ENCODE peak calls at places on chromosomes 5 and 9, in eight cellular contexts. K is cardiac fibroblast; S is psoas muscle; O is B cell; Y is AG10803; D is astrocyte of the cerebellum; T is CD4-positive, alpha-beta T cell; X is uterus. E is an unnamed sample.

GRCh38 chr5:118989816-118990215 is 1.5 kb upstream of the DTWD2 start:
- DNase-seq in K (no peak), S (no peak), O (no peak), Y (no peak), D (no peak), T (no peak), X (no peak), E (no peak)

GRCh38 chr9:3508531-3509374 is 17.0 kb downstream of the RFX3 start:
- DNase-seq in K (peak; percentile 12), S (no peak), O (no peak), Y (no peak), D (no peak), T (no peak), X (no peak), E (no peak)

GRCh38 chr5:41151562-41151961 is 61.8 kb downstream of the C6 start:
- DNase-seq in K (no peak), S (no peak), O (no peak), Y (no peak), D (no peak), T (no peak), X (peak; percentile 30), E (no peak)

GRCh38 chr5:19655587-19655986 is 332.4 kb downstream of the CDH18 start:
- DNase-seq in K (no peak), S (no peak), O (no peak), Y (no peak), D (no peak), T (no peak), X (no peak), E (no peak)

GRCh38 chr9:120711354-120711753 is 2.9 kb downstream of the MEGF9 start:
- DNase-seq in K (no peak), S (no peak), O (no peak), Y (no peak), D (no peak), T (no peak), X (no peak), E (no peak)

GRCh38 chr5:75964008-75964407 is 119.2 kb upstream of the SV2C start:
- DNase-seq in K (no peak), S (no peak), O (no peak), Y (no peak), D (no peak), T (no peak), X (no peak), E (no peak)

GRCh38 chr5:122408592-122409219 is 96.7 kb downstream of the SNCAIP start:
- DNase-seq in K (no peak), S (no peak), O (no peak), Y (peak; percentile 22), D (peak; percentile 28), T (no peak), X (no peak), E (no peak)

GRCh38 chr9:82410891-82411290 is 422.3 kb downstream of the SPATA31D1 start:
- DNase-seq in K (no peak), S (no peak), O (no peak), Y (no peak), D (no peak), T (no peak), X (no peak), E (no peak)

GRCh38 chr9:87675466-87675865 is 50.5 kb upstream of the CTSL start:
- DNase-seq in K (no peak), S (no peak), O (no peak), Y (no peak), D (no peak), T (no peak), X (no peak), E (no peak)

GRCh38 chr9:88583901-88584596 is 49.1 kb downstream of the NXNL2 start:
- DNase-seq in K (peak; percentile 60), S (no peak), O (no peak), Y (peak; percentile 75), D (no peak), T (no peak), X (no peak), E (no peak)

GRCh38 chr9:133406480-133407307 is 11.1 kb downstream of the REXO4 start:
- DNase-seq in K (peak; percentile 82), S (peak; percentile 85), O (peak; percentile 74), Y (peak; percentile 67), D (peak; percentile 49), T (peak; percentile 74), X (peak; percentile 62), E (peak; percentile 58)

GRCh38 chr9:90972057-90972456 is 170.4 kb downstream of the SYK start:
- DNase-seq in K (no peak), S (no peak), O (no peak), Y (no peak), D (no peak), T (no peak), X (no peak), E (no peak)

GRCh38 chr5:148841519-148841918 is 15.1 kb downstream of the ADRB2 start:
- DNase-seq in K (no peak), S (no peak), O (no peak), Y (no peak), D (no peak), T (no peak), X (no peak), E (no peak)

GRCh38 chr5:34789021-34789531 is 49.9 kb upstream of the TTC23L start:
- DNase-seq in K (peak; percentile 53), S (no peak), O (no peak), Y (peak; percentile 89), D (peak; percentile 72), T (no peak), X (peak; percentile 45), E (no peak)

GRCh38 chr5:87231037-87231808 is 36.5 kb upstream of the RASA1 start:
- DNase-seq in K (peak; percentile 45), S (no peak), O (no peak), Y (peak; percentile 14), D (no peak), T (no peak), X (no peak), E (no peak)

GRCh38 chr5:180313677-180314076 is 21.8 kb upstream of the MAPK9 start:
- DNase-seq in K (no peak), S (no peak), O (no peak), Y (no peak), D (no peak), T (peak; percentile 16), X (no peak), E (no peak)

GRCh38 chr5:73506459-73506955 is 8.3 kb downstream of the BTF3 start:
- DNase-seq in K (no peak), S (no peak), O (no peak), Y (no peak), D (no peak), T (no peak), X (no peak), E (no peak)

GRCh38 chr9:124558777-124559470 is 51.7 kb upstream of the NR5A1 start:
- DNase-seq in K (no peak), S (no peak), O (no peak), Y (no peak), D (no peak), T (no peak), X (no peak), E (no peak)

GRCh38 chr5:172534229-172535169 is 80.2 kb upstream of the SH3PXD2B start:
- DNase-seq in K (no peak), S (no peak), O (no peak), Y (no peak), D (no peak), T (no peak), X (no peak), E (no peak)

GRCh38 chr5:181261320-181262085 is 560 bp upstream of the TRIM52 start:
- DNase-seq in K (peak; percentile 78), S (peak; percentile 84), O (peak; percentile 84), Y (peak; percentile 71), D (no peak), T (peak; percentile 71), X (peak; percentile 63), E (peak; percentile 52)

DNA sequence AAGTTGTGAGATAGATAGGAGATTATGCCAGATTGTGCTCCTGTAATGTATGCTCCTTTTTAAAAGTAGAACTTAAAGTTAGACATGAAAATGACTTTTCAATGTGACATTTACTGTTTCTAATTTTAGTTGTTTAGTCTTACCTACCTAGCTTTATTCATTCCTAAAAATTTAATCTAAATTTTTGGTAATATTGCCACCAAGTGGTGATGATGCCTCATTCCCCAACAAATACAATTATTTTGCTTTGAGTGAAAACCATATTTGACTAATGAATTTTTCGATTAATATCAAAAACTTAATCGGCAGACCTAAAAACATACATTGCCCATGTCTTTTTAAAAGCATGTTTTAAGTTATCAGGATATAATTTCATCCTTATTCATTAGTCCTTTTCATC is 25.6 kb downstream of the PPWD1 start:
- DNase-seq in K (peak; percentile 11), S (no peak), O (no peak), Y (no peak), D (no peak), T (no peak), X (no peak), E (no peak)
- TF ChIP-seq CTCF in K (peak; percentile 14), S (no peak), O (no peak), Y (peak; percentile 18), D (no peak), T (no peak), X (no peak), E (no peak)

DNA sequence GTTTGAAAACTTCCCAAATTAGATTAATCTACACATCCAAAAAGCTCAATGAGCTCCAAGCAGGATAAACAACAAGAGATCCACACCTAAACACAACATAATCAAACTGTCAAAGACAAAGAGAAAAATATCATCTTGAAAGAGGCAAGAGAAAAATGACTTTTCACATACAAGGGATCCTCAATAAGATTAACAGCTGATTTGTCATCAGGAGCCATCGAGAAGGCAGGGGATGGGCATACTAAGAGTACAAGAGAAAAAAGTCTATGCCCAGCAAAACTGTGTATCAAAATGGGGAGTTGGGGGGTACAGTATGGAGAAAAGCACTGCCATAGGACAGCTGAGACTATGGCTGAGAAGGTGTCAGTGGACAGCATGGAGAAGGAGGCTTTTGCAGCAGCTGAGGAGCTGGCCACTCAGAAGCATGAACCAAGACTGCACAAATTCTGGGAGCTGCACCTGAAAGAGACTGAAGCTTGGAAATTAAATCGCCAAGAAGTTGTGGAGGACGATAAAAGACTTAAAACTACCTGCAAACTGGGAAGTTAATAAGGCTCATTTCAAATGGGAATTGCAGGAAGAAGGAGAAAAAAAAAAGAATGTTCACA is 20.9 kb downstream of the DNAJB5 start:
- DNase-seq in K (no peak), S (no peak), O (no peak), Y (no peak), D (no peak), T (no peak), X (no peak), E (no peak)
- TF ChIP-seq CTCF in K (no peak), S (no peak), O (no peak), Y (no peak), D (no peak), T (no peak), X (no peak), E (no peak)

DNA sequence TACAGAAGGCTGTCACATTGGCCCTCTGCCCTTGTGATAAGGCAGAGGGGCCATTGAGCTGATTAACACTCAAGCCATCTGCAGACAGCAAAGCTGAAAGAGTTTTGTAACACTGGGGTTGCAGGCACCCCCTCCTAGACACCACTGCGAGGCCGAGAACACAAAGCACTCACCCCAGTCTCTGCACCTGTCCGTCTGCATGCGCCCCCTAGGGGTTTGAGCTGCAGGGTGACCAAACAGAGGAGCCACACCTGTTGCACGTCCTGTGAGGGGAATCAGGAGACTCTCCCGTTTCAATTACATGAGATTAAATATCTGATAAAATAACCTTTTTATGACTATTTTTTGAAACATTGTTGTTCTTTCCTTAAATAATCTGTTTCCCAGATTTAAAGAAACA is 1180.4 kb downstream of the CDH9 start:
- DNase-seq in K (no peak), S (no peak), O (no peak), Y (no peak), D (no peak), T (no peak), X (no peak), E (no peak)
- TF ChIP-seq CTCF in K (no peak), S (no peak), O (no peak), Y (no peak), D (no peak), T (no peak), X (no peak), E (no peak)

GRCh38 chr9:34869390-34869789 is 88.7 kb upstream of the PHF24 start:
- DNase-seq in K (peak; percentile 57), S (no peak), O (no peak), Y (peak; percentile 20), D (no peak), T (no peak), X (no peak), E (no peak)
- TF ChIP-seq CTCF in K (peak; percentile 49), S (no peak), O (no peak), Y (peak; percentile 31), D (peak; percentile 30), T (no peak), X (no peak), E (no peak)

E was measured in omental fat pad.